ENCODE peak calls at places on chromosomes 16 and 17, in ten cellular contexts. E is astrocyte of the cerebellum; A is heart right ventricle; J is BJ; W is NCI-H1105; V is GM12865; G is Caki2; T is stimulated activated CD8-positive, alpha-beta memory T cell treated with anti-CD3 and anti-CD28 coated beads, Interleukin-15, amount 100 ng/mL, for 24 hours; C is ELF-1; D is EL. X is an unnamed sample.

GRCh38 chr16:51376080-51376479 is 225.0 kb upstream of the SALL1 start:
- DNase-seq in A (no peak), C (no peak), G (no peak), W (no peak), D (no peak), T (no peak), V (no peak), E (no peak), J (no peak), X (no peak)

GRCh38 chr16:56781565-56781964 is 51.6 kb downstream of the NUP93 start:
- DNase-seq in W (no peak), V (no peak), C (no peak), E (no peak), D (no peak), G (no peak), A (no peak), J (no peak), T (no peak), X (no peak)

GRCh38 chr16:52251495-52251894 is 295.4 kb downstream of the TOX3 start:
- DNase-seq in G (no peak), D (no peak), W (peak; percentile 27), C (no peak), V (no peak), A (no peak), J (no peak), T (no peak), E (no peak), X (no peak)

GRCh38 chr16:30605148-30605547 is 5.0 kb downstream of the ZNF689 start:
- DNase-seq in G (no peak), V (no peak), T (no peak), C (no peak), D (no peak), E (no peak), W (no peak), A (peak; percentile 25), J (no peak), X (no peak)

GRCh38 chr16:64791756-64792155 is 330.1 kb downstream of the CDH11 start:
- DNase-seq in A (no peak), G (no peak), D (no peak), C (no peak), E (no peak), J (no peak), W (no peak), T (no peak), V (no peak), X (no peak)

GRCh38 chr16:2149630-2150417 is 1.4 kb downstream of the RAB26 start:
- DNase-seq in D (peak; percentile 42), T (no peak), V (peak; percentile 63), J (no peak), E (no peak), G (no peak), A (no peak), C (peak; percentile 71), W (no peak), X (no peak)

GRCh38 chr16:22948603-22949368 is 134.8 kb downstream of the HS3ST2 start:
- DNase-seq in D (peak; percentile 54), G (peak; percentile 68), W (peak; percentile 23), A (peak; percentile 45), V (peak; percentile 62), J (no peak), E (no peak), C (peak; percentile 88), T (no peak), X (peak; percentile 91)

GRCh38 chr17:68198931-68199836 is 48.7 kb upstream of the AMZ2 start:
- DNase-seq in E (no peak), T (no peak), W (peak; percentile 44), D (no peak), C (peak; percentile 53), V (no peak), G (no peak), A (no peak), J (no peak), X (no peak)

GRCh38 chr17:5035356-5035755 is at the start of gene SLC52A1:
- DNase-seq in E (no peak), J (no peak), D (no peak), C (peak; percentile 29), A (no peak), V (no peak), T (no peak), W (peak; percentile 60), G (no peak), X (no peak)

GRCh38 chr16:87693827-87694226 is 72.0 kb downstream of the KLHDC4 start:
- DNase-seq in W (no peak), G (no peak), C (no peak), V (no peak), E (no peak), A (no peak), D (no peak), J (no peak), T (no peak), X (no peak)

GRCh38 chr17:80743181-80743771 is 198.6 kb downstream of the RPTOR start:
- DNase-seq in J (no peak), A (no peak), W (no peak), G (no peak), D (no peak), T (no peak), C (no peak), V (no peak), E (no peak), X (no peak)

GRCh38 chr17:47776330-47777197 is 43.5 kb downstream of the TBX21 start:
- DNase-seq in V (peak; percentile 57), A (no peak), T (no peak), C (peak; percentile 42), J (no peak), W (peak; percentile 28), D (peak; percentile 48), G (peak; percentile 34), E (no peak), X (no peak)

GRCh38 chr17:35448214-35448898 is at the start of gene SLFN13:
- DNase-seq in G (peak; percentile 82), A (peak; percentile 81), W (no peak), V (peak; percentile 96), J (no peak), T (peak; percentile 72), D (peak; percentile 85), E (peak; percentile 41), C (peak; percentile 79), X (peak; percentile 60)

GRCh38 chr16:77223184-77223583 is 24.0 kb downstream of the SYCE1L start:
- DNase-seq in T (no peak), E (no peak), A (no peak), J (no peak), C (peak; percentile 70), V (peak; percentile 28), G (no peak), W (no peak), D (peak; percentile 9), X (no peak)

GRCh38 chr17:17809527-17810373 is 27.0 kb downstream of the SREBF1 start:
- DNase-seq in A (peak; percentile 61), G (no peak), C (peak; percentile 90), V (no peak), E (no peak), D (no peak), J (no peak), T (no peak), W (no peak), X (no peak)

GRCh38 chr17:14622622-14623101 is 321.8 kb downstream of the HS3ST3B1 start:
- DNase-seq in E (no peak), C (peak; percentile 28), W (no peak), V (no peak), A (no peak), G (no peak), T (no peak), D (peak; percentile 85), J (peak; percentile 96), X (no peak)

GRCh38 chr17:38598536-38598935 is 7.2 kb downstream of the SRCIN1 start:
- DNase-seq in E (peak; percentile 41), G (peak; percentile 68), C (peak; percentile 96), V (peak; percentile 83), D (peak; percentile 70), A (no peak), J (no peak), T (no peak), W (peak; percentile 77), X (no peak)

GRCh38 chr17:27627514-27627913 is 3.5 kb upstream of the LGALS9 start:
- DNase-seq in V (no peak), A (no peak), C (no peak), E (no peak), W (no peak), D (no peak), T (no peak), J (no peak), G (no peak), X (no peak)

GRCh38 chr16:57742543-57742942 is 7.0 kb downstream of the KATNB1 start:
- DNase-seq in J (no peak), G (no peak), W (no peak), D (no peak), A (no peak), T (no peak), C (no peak), E (no peak), V (no peak), X (no peak)

GRCh38 chr17:9473716-9474115 is 101.9 kb downstream of the STX8 start:
- DNase-seq in W (no peak), D (peak; percentile 74), C (no peak), G (no peak), J (no peak), T (no peak), V (no peak), E (peak; percentile 95), A (no peak), X (no peak)

GRCh38 chr17:78918979-78919378 is 6.2 kb downstream of the TIMP2 start:
- DNase-seq in G (no peak), D (no peak), T (no peak), W (no peak), E (no peak), C (no peak), V (no peak), A (no peak), J (no peak), X (no peak)

GRCh38 chr16:81697321-81697885 is 81.7 kb upstream of the PLCG2 start:
- DNase-seq in C (peak; percentile 79), A (peak; percentile 55), W (no peak), D (peak; percentile 55), G (peak; percentile 42), J (no peak), T (no peak), V (peak; percentile 76), E (no peak), X (no peak)

GRCh38 chr17:42744806-42745617 is at the start of gene EZH1:
- DNase-seq in E (peak; percentile 65), A (peak; percentile 94), C (peak; percentile 97), V (peak; percentile 96), T (peak; percentile 82), J (peak; percentile 44), W (peak; percentile 87), G (peak; percentile 91), D (peak; percentile 94), X (peak; percentile 97)

GRCh38 chr17:44804301-44805061 is 25.6 kb downstream of the GJC1 start:
- DNase-seq in T (no peak), A (peak; percentile 48), G (no peak), C (no peak), E (no peak), D (no peak), J (no peak), V (no peak), W (no peak), X (peak; percentile 54)

GRCh38 chr17:81002409-81003361 is 11.0 kb downstream of the CHMP6 start:
- DNase-seq in V (no peak), D (peak; percentile 60), E (no peak), W (peak; percentile 79), G (peak; percentile 50), J (no peak), T (no peak), C (no peak), A (peak; percentile 72), X (peak; percentile 96)

GRCh38 chr16:48359983-48360382 is 25.2 kb downstream of the SIAH1 start:
- DNase-seq in W (no peak), E (no peak), G (no peak), T (no peak), A (no peak), V (no peak), D (no peak), C (no peak), J (no peak), X (no peak)

GRCh38 chr17:48907713-48908046 is 527 bp upstream of the UBE2Z start:
- DNase-seq in G (no peak), V (no peak), A (no peak), D (no peak), E (peak; percentile 13), C (no peak), T (no peak), W (no peak), J (peak; percentile 23), X (no peak)

GRCh38 chr17:65055708-65056638 is 567 bp downstream of the GNA13 start:
- DNase-seq in E (peak; percentile 9), G (peak; percentile 51), A (peak; percentile 64), C (peak; percentile 44), J (no peak), D (peak; percentile 59), V (peak; percentile 68), T (peak; percentile 28), W (no peak), X (peak; percentile 94)

X was measured in lower leg skin.